ENCODE peak calls at places on chromosomes 12 and 14, in nine cellular contexts. H is nucleus accumbens, Z is heart left ventricle, L is progenitor cell of endocrine pancreas, C is memory B cell, R is HT-29, S is midbrain, W is head of caudate nucleus, G is neural crest cell. X is an unnamed sample.

GRCh38 chr12:39124768-39125167 is 219.4 kb upstream of the CPNE8 start:
- DNase-seq in R (no peak), G (no peak), Z (no peak), H (no peak), L (no peak), C (no peak), W (no peak), S (no peak), X (no peak)

GRCh38 chr12:90331262-90331661 is 622.6 kb upstream of the ATP2B1 start:
- DNase-seq in L (no peak), W (no peak), C (no peak), R (no peak), Z (peak; percentile 18), S (no peak), H (no peak), G (no peak), X (no peak)

GRCh38 chr14:54173782-54174181 is 217.2 kb upstream of the BMP4 start:
- DNase-seq in G (no peak), R (no peak), C (no peak), W (no peak), L (no peak), S (no peak), Z (no peak), H (no peak), X (no peak)

GRCh38 chr12:108671110-108671509 is 37.4 kb upstream of the SELPLG start:
- DNase-seq in Z (no peak), G (no peak), L (no peak), W (no peak), S (no peak), R (no peak), H (no peak), C (no peak), X (no peak)

GRCh38 chr12:88448337-88448944 is 131.8 kb downstream of the KITLG start:
- DNase-seq in H (no peak), G (no peak), W (no peak), L (no peak), C (no peak), Z (no peak), R (no peak), S (no peak), X (no peak)

GRCh38 chr12:130104114-130104513 is 58.1 kb upstream of the FZD10 start:
- DNase-seq in W (no peak), C (no peak), Z (no peak), R (no peak), H (no peak), L (no peak), S (no peak), G (no peak), X (no peak)

GRCh38 chr14:32457213-32457920 is 128.3 kb downstream of the AKAP6 start:
- DNase-seq in W (no peak), L (no peak), C (no peak), S (no peak), R (no peak), Z (peak; percentile 83), G (no peak), H (no peak), X (no peak)

GRCh38 chr12:24560867-24561266 is 388.0 kb downstream of the BCAT1 start:
- DNase-seq in L (no peak), Z (no peak), W (peak; percentile 23), S (peak; percentile 37), H (no peak), R (no peak), G (no peak), C (no peak), X (no peak)

GRCh38 chr14:90397401-90398314 is 829 bp downstream of the CALM1 start:
- DNase-seq in L (peak; percentile 26), G (peak; percentile 40), R (peak; percentile 39), C (no peak), S (peak; percentile 51), Z (peak; percentile 71), H (peak; percentile 60), W (peak; percentile 67), X (peak; percentile 70)

GRCh38 chr12:128069359-128069997 is 197.5 kb upstream of the TMEM132C start:
- DNase-seq in C (no peak), H (no peak), G (peak; percentile 41), S (no peak), W (peak; percentile 67), Z (no peak), L (peak; percentile 19), R (peak; percentile 79), X (no peak)

GRCh38 chr12:96503971-96504370 is 14.6 kb downstream of the CFAP54 start:
- DNase-seq in H (no peak), C (no peak), R (no peak), W (no peak), L (no peak), S (no peak), G (no peak), Z (no peak), X (no peak)

GRCh38 chr12:25648460-25648859 is 95.4 kb upstream of the LMNTD1 start:
- DNase-seq in H (no peak), W (peak; percentile 43), C (no peak), R (no peak), S (peak; percentile 34), Z (peak; percentile 61), G (no peak), L (no peak), X (no peak)

GRCh38 chr12:26878661-26879119 is 45.7 kb upstream of the ITPR2 start:
- DNase-seq in L (no peak), H (peak; percentile 34), S (peak; percentile 23), G (no peak), Z (peak; percentile 87), C (peak; percentile 34), W (peak; percentile 61), R (no peak), X (no peak)

GRCh38 chr12:95185096-95185495 is 32.2 kb downstream of the FGD6 start:
- DNase-seq in G (no peak), W (no peak), L (no peak), R (no peak), H (no peak), S (no peak), Z (no peak), C (no peak), X (no peak)

GRCh38 chr12:119578112-119578511 is 15.5 kb upstream of the TMEM233 start:
- DNase-seq in W (no peak), Z (no peak), C (no peak), L (no peak), R (peak; percentile 16), G (no peak), S (no peak), H (no peak), X (no peak)

GRCh38 chr12:3204143-3204542 is 127.0 kb downstream of the TSPAN9 start:
- DNase-seq in G (no peak), Z (peak; percentile 28), H (peak; percentile 34), S (no peak), L (no peak), W (peak; percentile 75), R (no peak), C (no peak), X (no peak)

GRCh38 chr14:99150236-99150635 is 121.8 kb downstream of the BCL11B start:
- DNase-seq in H (no peak), R (no peak), G (no peak), S (no peak), W (no peak), C (no peak), L (no peak), Z (no peak), X (no peak)

GRCh38 chr14:70045715-70046535 is 142.8 kb downstream of the SLC8A3 start:
- DNase-seq in G (peak; percentile 62), C (no peak), H (no peak), R (peak; percentile 71), L (peak; percentile 61), Z (peak; percentile 71), W (peak; percentile 80), S (peak; percentile 66), X (no peak)